ENCODE peak calls at places on chromosome 22, in eight cellular contexts. J is occipital lobe; T is OCI-LY7; C is spleen; W is stimulated activated CD8-positive, alpha-beta memory T cell treated with anti-CD3 and anti-CD28 coated beads, Interleukin-4, amount 100 ng/mL, for 4 hours; D is AG04449; E is GOT3; X is Kasumi-1. B is an unnamed sample.

GRCh38 chr22:28570697-28571373 is 108.8 kb downstream of the TTC28 start:
- DNase-seq in C (no peak), X (no peak), W (no peak), T (no peak), J (no peak), E (no peak), D (no peak), B (no peak)

GRCh38 chr22:17672417-17672991 is 33.9 kb downstream of the BCL2L13 start:
- DNase-seq in X (no peak), W (no peak), E (no peak), J (no peak), C (no peak), T (no peak), D (no peak), B (no peak)

GRCh38 chr22:23682082-23682481 is 8.7 kb upstream of the RGL4 start:
- DNase-seq in C (no peak), J (no peak), D (no peak), E (no peak), T (no peak), X (no peak), W (no peak), B (no peak)

GRCh38 chr22:40076702-40077645 is 82.2 kb downstream of the FAM83F start:
- DNase-seq in J (no peak), W (no peak), X (peak), E (no peak), D (no peak), T (no peak), C (no peak), B (peak)

GRCh38 chr22:43276311-43276710 is 66.9 kb downstream of the SCUBE1 start:
- DNase-seq in C (no peak), D (no peak), W (no peak), T (no peak), E (no peak), X (no peak), J (no peak), B (no peak)

GRCh38 chr22:26949193-26949592 is 291.8 kb downstream of the MIAT start:
- DNase-seq in T (no peak), C (no peak), E (no peak), D (no peak), J (no peak), X (peak), W (no peak), B (no peak)

GRCh38 chr22:48954781-48955311 is 872.8 kb downstream of the BRD1 start:
- DNase-seq in D (no peak), T (no peak), E (no peak), J (no peak), X (no peak), C (peak), W (no peak), B (no peak)

GRCh38 chr22:35312198-35313059 is 12.7 kb downstream of the TOM1 start:
- DNase-seq in X (no peak), D (peak), C (peak), T (no peak), E (no peak), J (no peak), W (no peak), B (peak)

GRCh38 chr22:31081963-31082605 is 966 bp downstream of the SMTN start:
- DNase-seq in X (no peak), T (no peak), E (no peak), C (no peak), D (no peak), W (no peak), J (no peak), B (peak)

GRCh38 chr22:45968751-45969413 is 8.1 kb downstream of the WNT7B start:
- DNase-seq in D (peak), T (no peak), E (no peak), X (no peak), J (no peak), C (no peak), W (no peak), B (peak)